ENCODE peak calls at places on chromosomes 11 and 22, in eight cellular contexts. J is GM13976; Y is AG10803; G is DMS79 treated with DMSO at 0.1 percent for 48 hours; U is choroid plexus epithelial cell; P is left kidney; C is activated CD4-positive, alpha-beta T cell treated with anti-CD3 and anti-CD28 coated beads, Interleukin-2, amount 50 U/mL, for 24 hours; Z is upper lobe of left lung. R is an unnamed sample.

GRCh38 chr11:130449996-130450419 is 1.6 kb downstream of the ADAMTS15 start:
- DNase-seq in G (no peak), Y (peak; percentile 39), U (peak; percentile 93), J (no peak), C (no peak), Z (peak; percentile 92), P (peak; percentile 97), R (no peak)

GRCh38 chr11:11415786-11416390 is 62.8 kb upstream of the CSNK2A3 start:
- DNase-seq in C (no peak), U (no peak), J (no peak), Y (peak; percentile 45), G (no peak), P (no peak), Z (no peak), R (no peak)

GRCh38 chr11:129828301-129828836 is 12.7 kb downstream of the TMEM45B start:
- DNase-seq in G (peak; percentile 87), U (no peak), J (no peak), Z (no peak), Y (no peak), C (no peak), P (no peak), R (no peak)

GRCh38 chr11:94974178-94974577 is 669 bp downstream of the KDM4D start:
- DNase-seq in Y (no peak), Z (no peak), U (no peak), C (no peak), J (no peak), P (peak; percentile 5), G (no peak), R (no peak)

GRCh38 chr11:130478204-130478701 is 29.8 kb downstream of the ADAMTS15 start:
- DNase-seq in C (no peak), Z (peak; percentile 81), U (peak; percentile 88), G (peak; percentile 8), P (peak; percentile 65), J (peak; percentile 16), Y (peak; percentile 93), R (peak; percentile 10)

GRCh38 chr11:130738618-130739017 is 177.7 kb downstream of the SNX19 start:
- DNase-seq in Z (no peak), Y (peak; percentile 42), J (no peak), U (peak; percentile 35), P (peak; percentile 66), C (no peak), G (no peak), R (no peak)

GRCh38 chr11:79030448-79030847 is 410.4 kb downstream of the TENM4 start:
- DNase-seq in C (no peak), P (peak; percentile 89), U (no peak), Y (no peak), G (no peak), Z (no peak), J (no peak), R (no peak)

GRCh38 chr11:35083181-35084061 is 55.5 kb upstream of the CD44 start:
- DNase-seq in P (peak; percentile 46), Y (peak; percentile 100), C (peak; percentile 66), U (peak; percentile 99), G (peak; percentile 98), Z (no peak), J (peak; percentile 77), R (peak; percentile 77)

GRCh38 chr11:65435981-65436411 is 13.4 kb downstream of the NEAT1 start:
- DNase-seq in P (no peak), G (no peak), Z (peak; percentile 49), J (no peak), U (peak; percentile 75), C (no peak), Y (peak; percentile 37), R (no peak)

GRCh38 chr22:35480143-35480542 is 60.5 kb upstream of the RASD2 start:
- DNase-seq in Y (peak; percentile 53), P (no peak), U (no peak), G (no peak), J (no peak), C (no peak), Z (no peak), R (no peak)

GRCh38 chr11:120215634-120216033 is 4.8 kb downstream of the OAF start:
- DNase-seq in G (no peak), C (no peak), J (no peak), U (peak; percentile 49), Y (peak; percentile 24), P (no peak), Z (no peak), R (no peak)

GRCh38 chr11:111344032-111344431 is 35.0 kb downstream of the POU2AF1 start:
- DNase-seq in C (no peak), J (no peak), Y (peak; percentile 80), Z (no peak), P (no peak), G (no peak), U (peak; percentile 58), R (no peak)

GRCh38 chr22:22358136-22358535 is 113.5 kb downstream of the VPREB1 start:
- DNase-seq in J (no peak), U (no peak), P (no peak), Y (no peak), G (no peak), Z (peak; percentile 34), C (no peak), R (no peak)

GRCh38 chr22:30054764-30055069 is 25.5 kb upstream of the HORMAD2 start:
- DNase-seq in G (no peak), J (no peak), Z (no peak), Y (no peak), U (no peak), P (peak; percentile 18), C (no peak), R (no peak)

GRCh38 chr11:112157274-112157766 is 6.6 kb downstream of the IL18 start:
- DNase-seq in Y (peak; percentile 99), C (no peak), G (no peak), Z (no peak), U (peak; percentile 99), J (no peak), P (no peak), R (no peak)

GRCh38 chr11:1335811-1336761 is 26.7 kb upstream of the TOLLIP start:
- DNase-seq in Y (peak; percentile 94), U (peak; percentile 90), C (peak; percentile 33), J (peak; percentile 69), Z (peak; percentile 88), P (peak; percentile 79), G (no peak), R (peak; percentile 57)

GRCh38 chr22:36765131-36765942 is 10.6 kb downstream of the IFT27 start:
- DNase-seq in U (no peak), J (no peak), Z (no peak), P (no peak), G (no peak), C (no peak), Y (no peak), R (no peak)

GRCh38 chr22:38110863-38111852 is 674 bp upstream of the BAIAP2L2 start:
- DNase-seq in P (peak; percentile 86), Z (peak; percentile 80), C (no peak), U (no peak), Y (peak; percentile 32), G (no peak), J (no peak), R (no peak)

GRCh38 chr11:92226331-92227232 is 2.0 kb downstream of the FAT3 start:
- DNase-seq in G (peak; percentile 85), P (peak; percentile 88), J (no peak), Y (peak; percentile 18), U (no peak), Z (peak; percentile 88), C (no peak), R (peak; percentile 8)

GRCh38 chr11:95507794-95508193 is 276.8 kb upstream of the SESN3 start:
- DNase-seq in Y (no peak), Z (no peak), J (no peak), P (no peak), G (no peak), C (no peak), U (no peak), R (no peak)

GRCh38 chr11:131665344-131665968 is 295.0 kb downstream of the NTM start:
- DNase-seq in Y (no peak), G (no peak), U (no peak), P (no peak), J (no peak), Z (no peak), C (no peak), R (no peak)

GRCh38 chr11:43953521-43953920 is 11.1 kb downstream of the C11orf96 start:
- DNase-seq in Y (no peak), G (no peak), P (no peak), J (no peak), C (no peak), Z (no peak), U (no peak), R (no peak)